ENCODE peak calls at places on chromosomes 4 and X, in five cellular contexts. L, K, F, O and N are unnamed samples.

GRCh38 chr4:4867745-4868505 is 8.5 kb downstream of the MSX1 start:
- DNase-seq in L (no peak), K (no peak), F (no peak), O (no peak), N (no peak)

GRCh38 chr4:16916719-16917337 is 18.4 kb upstream of the LDB2 start:
- DNase-seq in L (peak; percentile 3), K (peak; percentile 81), F (peak; percentile 56), O (no peak), N (no peak)

GRCh38 chrX:119696251-119696890 is 3.4 kb upstream of the SEPTIN6 start:
- DNase-seq in L (no peak), K (no peak), F (no peak), O (no peak), N (no peak)

GRCh38 chrX:152897216-152898144 is at the start of gene ZNF185:
- DNase-seq in L (no peak), K (peak; percentile 52), F (no peak), O (peak; percentile 25), N (peak; percentile 59)

GRCh38 chrX:29090811-29091210 is 503.6 kb downstream of the IL1RAPL1 start:
- DNase-seq in L (no peak), K (peak; percentile 1), F (no peak), O (peak; percentile 4), N (peak; percentile 19)

GRCh38 chr4:6546681-6547447 is 28.1 kb upstream of the MAN2B2 start:
- DNase-seq in L (peak; percentile 38), K (peak; percentile 70), F (peak; percentile 50), O (peak; percentile 65), N (peak; percentile 58)

GRCh38 chrX:147803948-147804347 is 107.8 kb upstream of the FMR1 start:
- DNase-seq in L (no peak), K (peak; percentile 41), F (no peak), O (no peak), N (no peak)

GRCh38 chr4:13492752-13493151 is 8.6 kb upstream of the RAB28 start:
- DNase-seq in L (no peak), K (no peak), F (no peak), O (no peak), N (no peak)

GRCh38 chr4:188839704-188840103 is 700.5 kb downstream of the TRIML1 start:
- DNase-seq in L (peak; percentile 39), K (no peak), F (no peak), O (no peak), N (peak; percentile 28)

GRCh38 chr4:24102621-24103020 is 212.8 kb upstream of the PPARGC1A start:
- DNase-seq in L (no peak), K (no peak), F (no peak), O (no peak), N (no peak)

GRCh38 chrX:54087661-54088060 is 43.4 kb upstream of the PHF8 start:
- DNase-seq in L (no peak), K (no peak), F (no peak), O (no peak), N (no peak)

GRCh38 chrX:39418936-39419659 is 617.8 kb downstream of the MID1IP1 start:
- DNase-seq in L (no peak), K (no peak), F (no peak), O (no peak), N (no peak)

GRCh38 chr4:10192331-10192730 is 75.7 kb upstream of the WDR1 start:
- DNase-seq in L (no peak), K (no peak), F (no peak), O (no peak), N (no peak)

GRCh38 chrX:77628294-77629025 is 157.6 kb downstream of the ATRX start:
- DNase-seq in L (peak; percentile 12), K (peak; percentile 30), F (no peak), O (no peak), N (no peak)

GRCh38 chr4:66091801-66092200 is 421.5 kb upstream of the EPHA5 start:
- DNase-seq in L (peak; percentile 11), K (no peak), F (no peak), O (peak; percentile 2), N (peak; percentile 21)

GRCh38 chr4:73021634-73022033 is 47.9 kb downstream of the COX18 start:
- DNase-seq in L (peak; percentile 22), K (peak; percentile 48), F (no peak), O (peak; percentile 33), N (peak; percentile 23)

GRCh38 chrX:41971346-41971745 is 48.0 kb upstream of the CASK start:
- DNase-seq in L (no peak), K (no peak), F (no peak), O (no peak), N (no peak)